ENCODE peak calls at places on chromosomes 7 and 10, in seven cellular contexts. One of them, this sample, is unnamed.

GRCh38 chr7:127900735-127901685 is 130.2 kb downstream of the LRRC4 start:
- DNase-seq in midbrain: no peak
- DNase-seq in sigmoid colon: no peak
- DNase-seq in GM04503: no peak
- DNase-seq in activated naive CD4-positive, alpha-beta T cell treated with anti-CD3 and anti-CD28 coated beads for 36 hours: no peak
- DNase-seq in COLO829: no peak
- DNase-seq in M059J: no peak
- DNase-seq in this sample: peak; percentile 42

GRCh38 chr10:43340619-43341018 is 30.8 kb upstream of the FXYD4 start:
- DNase-seq in midbrain: no peak
- DNase-seq in sigmoid colon: no peak
- DNase-seq in GM04503: no peak
- DNase-seq in activated naive CD4-positive, alpha-beta T cell treated with anti-CD3 and anti-CD28 coated beads for 36 hours: no peak
- DNase-seq in COLO829: no peak
- DNase-seq in M059J: peak; percentile 50
- DNase-seq in this sample: no peak

GRCh38 chr10:26460736-26461135 is 22.6 kb downstream of the APBB1IP start:
- DNase-seq in midbrain: no peak
- DNase-seq in sigmoid colon: no peak
- DNase-seq in GM04503: no peak
- DNase-seq in activated naive CD4-positive, alpha-beta T cell treated with anti-CD3 and anti-CD28 coated beads for 36 hours: no peak
- DNase-seq in COLO829: no peak
- DNase-seq in M059J: no peak
- DNase-seq in this sample: no peak

GRCh38 chr10:688287-688620 is 1.2 kb downstream of the DIP2C start:
- DNase-seq in midbrain: no peak
- DNase-seq in sigmoid colon: no peak
- DNase-seq in GM04503: no peak
- DNase-seq in activated naive CD4-positive, alpha-beta T cell treated with anti-CD3 and anti-CD28 coated beads for 36 hours: no peak
- DNase-seq in COLO829: no peak
- DNase-seq in M059J: no peak
- DNase-seq in this sample: no peak

GRCh38 chr10:13306103-13306502 is 6.2 kb upstream of the PHYH start:
- DNase-seq in midbrain: no peak
- DNase-seq in sigmoid colon: no peak
- DNase-seq in GM04503: no peak
- DNase-seq in activated naive CD4-positive, alpha-beta T cell treated with anti-CD3 and anti-CD28 coated beads for 36 hours: no peak
- DNase-seq in COLO829: no peak
- DNase-seq in M059J: no peak
- DNase-seq in this sample: no peak

GRCh38 chr10:131250454-131251145 is 60.9 kb downstream of the TCERG1L start:
- DNase-seq in midbrain: no peak
- DNase-seq in sigmoid colon: peak; percentile 59
- DNase-seq in GM04503: no peak
- DNase-seq in activated naive CD4-positive, alpha-beta T cell treated with anti-CD3 and anti-CD28 coated beads for 36 hours: no peak
- DNase-seq in COLO829: no peak
- DNase-seq in M059J: no peak
- DNase-seq in this sample: no peak

GRCh38 chr10:20415684-20416083 is 481.4 kb downstream of the NEBL start:
- DNase-seq in midbrain: no peak
- DNase-seq in sigmoid colon: no peak
- DNase-seq in GM04503: no peak
- DNase-seq in activated naive CD4-positive, alpha-beta T cell treated with anti-CD3 and anti-CD28 coated beads for 36 hours: no peak
- DNase-seq in COLO829: no peak
- DNase-seq in M059J: peak; percentile 9
- DNase-seq in this sample: no peak

GRCh38 chr7:29987821-29988317 is 1.7 kb downstream of the SCRN1 start:
- DNase-seq in midbrain: no peak
- DNase-seq in sigmoid colon: no peak
- DNase-seq in GM04503: peak; percentile 59
- DNase-seq in activated naive CD4-positive, alpha-beta T cell treated with anti-CD3 and anti-CD28 coated beads for 36 hours: no peak
- DNase-seq in COLO829: peak; percentile 62
- DNase-seq in M059J: peak; percentile 94
- DNase-seq in this sample: peak; percentile 77

GRCh38 chr10:59077855-59078254 is 98.6 kb upstream of the PHYHIPL start:
- DNase-seq in midbrain: no peak
- DNase-seq in sigmoid colon: no peak
- DNase-seq in GM04503: no peak
- DNase-seq in activated naive CD4-positive, alpha-beta T cell treated with anti-CD3 and anti-CD28 coated beads for 36 hours: no peak
- DNase-seq in COLO829: no peak
- DNase-seq in M059J: no peak
- DNase-seq in this sample: no peak

GRCh38 chr7:140625908-140626868 is 14.4 kb downstream of the DENND2A start:
- DNase-seq in midbrain: peak; percentile 40
- DNase-seq in sigmoid colon: peak; percentile 98
- DNase-seq in GM04503: peak; percentile 82
- DNase-seq in activated naive CD4-positive, alpha-beta T cell treated with anti-CD3 and anti-CD28 coated beads for 36 hours: no peak
- DNase-seq in COLO829: peak; percentile 79
- DNase-seq in M059J: peak; percentile 99
- DNase-seq in this sample: peak; percentile 84

GRCh38 chr7:111855842-111856227 is 293.5 kb upstream of the IMMP2L start:
- DNase-seq in midbrain: peak; percentile 22
- DNase-seq in sigmoid colon: no peak
- DNase-seq in GM04503: no peak
- DNase-seq in activated naive CD4-positive, alpha-beta T cell treated with anti-CD3 and anti-CD28 coated beads for 36 hours: no peak
- DNase-seq in COLO829: peak; percentile 43
- DNase-seq in M059J: peak; percentile 25
- DNase-seq in this sample: no peak

GRCh38 chr7:151435103-151435916 is 4.6 kb downstream of the CRYGN start:
- DNase-seq in midbrain: peak; percentile 7
- DNase-seq in sigmoid colon: peak; percentile 51
- DNase-seq in GM04503: no peak
- DNase-seq in activated naive CD4-positive, alpha-beta T cell treated with anti-CD3 and anti-CD28 coated beads for 36 hours: no peak
- DNase-seq in COLO829: no peak
- DNase-seq in M059J: no peak
- DNase-seq in this sample: no peak

GRCh38 chr10:69742928-69743602 is 58.6 kb upstream of the COL13A1 start:
- DNase-seq in midbrain: no peak
- DNase-seq in sigmoid colon: no peak
- DNase-seq in GM04503: no peak
- DNase-seq in activated naive CD4-positive, alpha-beta T cell treated with anti-CD3 and anti-CD28 coated beads for 36 hours: peak; percentile 52
- DNase-seq in COLO829: no peak
- DNase-seq in M059J: peak; percentile 32
- DNase-seq in this sample: no peak

GRCh38 chr10:26755443-26755903 is 58.0 kb downstream of the PDSS1 start:
- DNase-seq in midbrain: no peak
- DNase-seq in sigmoid colon: no peak
- DNase-seq in GM04503: no peak
- DNase-seq in activated naive CD4-positive, alpha-beta T cell treated with anti-CD3 and anti-CD28 coated beads for 36 hours: no peak
- DNase-seq in COLO829: peak; percentile 23
- DNase-seq in M059J: peak; percentile 52
- DNase-seq in this sample: no peak

GRCh38 chr10:78774999-78775711 is 293.6 kb upstream of the ZMIZ1 start:
- DNase-seq in midbrain: no peak
- DNase-seq in sigmoid colon: no peak
- DNase-seq in GM04503: no peak
- DNase-seq in activated naive CD4-positive, alpha-beta T cell treated with anti-CD3 and anti-CD28 coated beads for 36 hours: no peak
- DNase-seq in COLO829: no peak
- DNase-seq in M059J: peak; percentile 71
- DNase-seq in this sample: no peak

GRCh38 chr10:132768346-132769248 is 17.4 kb downstream of the NKX6-2 start:
- DNase-seq in midbrain: no peak
- DNase-seq in sigmoid colon: no peak
- DNase-seq in GM04503: no peak
- DNase-seq in activated naive CD4-positive, alpha-beta T cell treated with anti-CD3 and anti-CD28 coated beads for 36 hours: no peak
- DNase-seq in COLO829: no peak
- DNase-seq in M059J: no peak
- DNase-seq in this sample: no peak

GRCh38 chr7:151390594-151391357 is 19.1 kb downstream of the WDR86 start:
- DNase-seq in midbrain: no peak
- DNase-seq in sigmoid colon: no peak
- DNase-seq in GM04503: no peak
- DNase-seq in activated naive CD4-positive, alpha-beta T cell treated with anti-CD3 and anti-CD28 coated beads for 36 hours: no peak
- DNase-seq in COLO829: no peak
- DNase-seq in M059J: no peak
- DNase-seq in this sample: no peak

GRCh38 chr10:82572686-82573226 is 697.8 kb downstream of the NRG3 start:
- DNase-seq in midbrain: no peak
- DNase-seq in sigmoid colon: no peak
- DNase-seq in GM04503: no peak
- DNase-seq in activated naive CD4-positive, alpha-beta T cell treated with anti-CD3 and anti-CD28 coated beads for 36 hours: no peak
- DNase-seq in COLO829: no peak
- DNase-seq in M059J: no peak
- DNase-seq in this sample: no peak

GRCh38 chr10:13732485-13732884 is 145.7 kb downstream of the PRPF18 start:
- DNase-seq in midbrain: no peak
- DNase-seq in sigmoid colon: no peak
- DNase-seq in GM04503: no peak
- DNase-seq in activated naive CD4-positive, alpha-beta T cell treated with anti-CD3 and anti-CD28 coated beads for 36 hours: no peak
- DNase-seq in COLO829: no peak
- DNase-seq in M059J: no peak
- DNase-seq in this sample: no peak

GRCh38 chr10:124123141-124123540 is 29.7 kb upstream of the CHST15 start:
- DNase-seq in midbrain: no peak
- DNase-seq in sigmoid colon: no peak
- DNase-seq in GM04503: no peak
- DNase-seq in activated naive CD4-positive, alpha-beta T cell treated with anti-CD3 and anti-CD28 coated beads for 36 hours: no peak
- DNase-seq in COLO829: no peak
- DNase-seq in M059J: peak; percentile 70
- DNase-seq in this sample: no peak

GRCh38 chr7:36299882-36300341 is 89.8 kb upstream of the ANLN start:
- DNase-seq in midbrain: no peak
- DNase-seq in sigmoid colon: peak; percentile 54
- DNase-seq in GM04503: no peak
- DNase-seq in activated naive CD4-positive, alpha-beta T cell treated with anti-CD3 and anti-CD28 coated beads for 36 hours: no peak
- DNase-seq in COLO829: no peak
- DNase-seq in M059J: peak; percentile 84
- DNase-seq in this sample: no peak

GRCh38 chr7:27254625-27255024 is 12.0 kb downstream of the EVX1 start:
- DNase-seq in midbrain: no peak
- DNase-seq in sigmoid colon: no peak
- DNase-seq in GM04503: no peak
- DNase-seq in activated naive CD4-positive, alpha-beta T cell treated with anti-CD3 and anti-CD28 coated beads for 36 hours: no peak
- DNase-seq in COLO829: no peak
- DNase-seq in M059J: peak; percentile 87
- DNase-seq in this sample: no peak

GRCh38 chr10:46528171-46528671 is 28.2 kb downstream of the GPRIN2 start:
- DNase-seq in midbrain: no peak
- DNase-seq in sigmoid colon: peak; percentile 65
- DNase-seq in GM04503: no peak
- DNase-seq in activated naive CD4-positive, alpha-beta T cell treated with anti-CD3 and anti-CD28 coated beads for 36 hours: peak; percentile 2
- DNase-seq in COLO829: no peak
- DNase-seq in M059J: no peak
- DNase-seq in this sample: no peak

GRCh38 chr10:37700886-37701780 is 156.3 kb downstream of the ZNF248 start:
- DNase-seq in midbrain: no peak
- DNase-seq in sigmoid colon: no peak
- DNase-seq in GM04503: no peak
- DNase-seq in activated naive CD4-positive, alpha-beta T cell treated with anti-CD3 and anti-CD28 coated beads for 36 hours: no peak
- DNase-seq in COLO829: no peak
- DNase-seq in M059J: no peak
- DNase-seq in this sample: no peak

GRCh38 chr7:35467456-35467978 is 213.6 kb upstream of the TBX20 start:
- DNase-seq in midbrain: no peak
- DNase-seq in sigmoid colon: no peak
- DNase-seq in GM04503: no peak
- DNase-seq in activated naive CD4-positive, alpha-beta T cell treated with anti-CD3 and anti-CD28 coated beads for 36 hours: no peak
- DNase-seq in COLO829: no peak
- DNase-seq in M059J: no peak
- DNase-seq in this sample: no peak

GRCh38 chr10:123390332-123390731 is 236.1 kb downstream of the BUB3 start:
- DNase-seq in midbrain: no peak
- DNase-seq in sigmoid colon: no peak
- DNase-seq in GM04503: no peak
- DNase-seq in activated naive CD4-positive, alpha-beta T cell treated with anti-CD3 and anti-CD28 coated beads for 36 hours: no peak
- DNase-seq in COLO829: no peak
- DNase-seq in M059J: no peak
- DNase-seq in this sample: no peak

GRCh38 chr7:105617280-105618015 is 36.2 kb upstream of the EFCAB10 start:
- DNase-seq in midbrain: no peak
- DNase-seq in sigmoid colon: peak; percentile 25
- DNase-seq in GM04503: no peak
- DNase-seq in activated naive CD4-positive, alpha-beta T cell treated with anti-CD3 and anti-CD28 coated beads for 36 hours: no peak
- DNase-seq in COLO829: no peak
- DNase-seq in M059J: no peak
- DNase-seq in this sample: no peak

GRCh38 chr7:151756076-151756731 is 120.7 kb downstream of the PRKAG2 start:
- DNase-seq in midbrain: no peak
- DNase-seq in sigmoid colon: no peak
- DNase-seq in GM04503: no peak
- DNase-seq in activated naive CD4-positive, alpha-beta T cell treated with anti-CD3 and anti-CD28 coated beads for 36 hours: peak; percentile 83
- DNase-seq in COLO829: no peak
- DNase-seq in M059J: peak; percentile 87
- DNase-seq in this sample: no peak